ENCODE peak calls at places on chromosome 18, in six cellular contexts. One of them, this sample, is unnamed.

GRCh38 chr18:9876867-9877654 is 8.7 kb upstream of the TXNDC2 start:
- DNase-seq in endothelial cell of umbilical vein: peak; percentile 89
- DNase-seq in esophagus squamous epithelium: no peak
- DNase-seq in pancreas: no peak
- DNase-seq in RWPE1: peak; percentile 32
- DNase-seq in AG04450: peak; percentile 78
- DNase-seq in this sample: no peak

GRCh38 chr18:24000613-24001490 is 13.7 kb upstream of the TTC39C start:
- DNase-seq in endothelial cell of umbilical vein: no peak
- DNase-seq in esophagus squamous epithelium: no peak
- DNase-seq in pancreas: no peak
- DNase-seq in RWPE1: no peak
- DNase-seq in AG04450: no peak
- DNase-seq in this sample: no peak

GRCh38 chr18:34740101-34740500 is 30.0 kb downstream of the DTNA start:
- DNase-seq in endothelial cell of umbilical vein: no peak
- DNase-seq in esophagus squamous epithelium: no peak
- DNase-seq in pancreas: no peak
- DNase-seq in RWPE1: no peak
- DNase-seq in AG04450: no peak
- DNase-seq in this sample: no peak

GRCh38 chr18:61950371-61950770 is 57.6 kb upstream of the RNF152 start:
- DNase-seq in endothelial cell of umbilical vein: peak; percentile 73
- DNase-seq in esophagus squamous epithelium: no peak
- DNase-seq in pancreas: no peak
- DNase-seq in RWPE1: no peak
- DNase-seq in AG04450: no peak
- DNase-seq in this sample: no peak

GRCh38 chr18:6557470-6558245 is 142.9 kb upstream of the L3MBTL4 start:
- DNase-seq in endothelial cell of umbilical vein: no peak
- DNase-seq in esophagus squamous epithelium: no peak
- DNase-seq in pancreas: no peak
- DNase-seq in RWPE1: no peak
- DNase-seq in AG04450: no peak
- DNase-seq in this sample: no peak

GRCh38 chr18:51193621-51194287 is 3.7 kb downstream of the MEX3C start:
- DNase-seq in endothelial cell of umbilical vein: peak; percentile 33
- DNase-seq in esophagus squamous epithelium: no peak
- DNase-seq in pancreas: no peak
- DNase-seq in RWPE1: no peak
- DNase-seq in AG04450: no peak
- DNase-seq in this sample: no peak

GRCh38 chr18:9631814-9632496 is 17.6 kb upstream of the PPP4R1 start:
- DNase-seq in endothelial cell of umbilical vein: peak; percentile 36
- DNase-seq in esophagus squamous epithelium: no peak
- DNase-seq in pancreas: no peak
- DNase-seq in RWPE1: peak; percentile 73
- DNase-seq in AG04450: peak; percentile 67
- DNase-seq in this sample: no peak

GRCh38 chr18:23356915-23357421 is 96.1 kb upstream of the RIOK3 start:
- DNase-seq in endothelial cell of umbilical vein: peak; percentile 73
- DNase-seq in esophagus squamous epithelium: no peak
- DNase-seq in pancreas: no peak
- DNase-seq in RWPE1: no peak
- DNase-seq in AG04450: no peak
- DNase-seq in this sample: no peak

GRCh38 chr18:46688853-46689525 is 32.0 kb upstream of the LOXHD1 start:
- DNase-seq in endothelial cell of umbilical vein: no peak
- DNase-seq in esophagus squamous epithelium: no peak
- DNase-seq in pancreas: no peak
- DNase-seq in RWPE1: no peak
- DNase-seq in AG04450: no peak
- DNase-seq in this sample: no peak

GRCh38 chr18:3284501-3284900 is 22.6 kb downstream of the MYL12B start:
- DNase-seq in endothelial cell of umbilical vein: no peak
- DNase-seq in esophagus squamous epithelium: no peak
- DNase-seq in pancreas: no peak
- DNase-seq in RWPE1: no peak
- DNase-seq in AG04450: no peak
- DNase-seq in this sample: no peak

GRCh38 chr18:10797882-10798281 is 272.1 kb downstream of the NAPG start:
- DNase-seq in endothelial cell of umbilical vein: no peak
- DNase-seq in esophagus squamous epithelium: no peak
- DNase-seq in pancreas: no peak
- DNase-seq in RWPE1: no peak
- DNase-seq in AG04450: no peak
- DNase-seq in this sample: no peak

GRCh38 chr18:24530630-24531111 is 70.2 kb downstream of the HRH4 start:
- DNase-seq in endothelial cell of umbilical vein: peak; percentile 81
- DNase-seq in esophagus squamous epithelium: no peak
- DNase-seq in pancreas: no peak
- DNase-seq in RWPE1: peak; percentile 23
- DNase-seq in AG04450: no peak
- DNase-seq in this sample: no peak

GRCh38 chr18:395481-396250 is 104.8 kb downstream of the COLEC12 start:
- DNase-seq in endothelial cell of umbilical vein: peak; percentile 86
- DNase-seq in esophagus squamous epithelium: no peak
- DNase-seq in pancreas: peak; percentile 33
- DNase-seq in RWPE1: no peak
- DNase-seq in AG04450: peak; percentile 53
- DNase-seq in this sample: no peak

GRCh38 chr18:11119962-11120361 is 29.4 kb downstream of the PIEZO2 start:
- DNase-seq in endothelial cell of umbilical vein: no peak
- DNase-seq in esophagus squamous epithelium: no peak
- DNase-seq in pancreas: no peak
- DNase-seq in RWPE1: no peak
- DNase-seq in AG04450: no peak
- DNase-seq in this sample: no peak

GRCh38 chr18:25067291-25068050 is 284.5 kb downstream of the ZNF521 start:
- DNase-seq in endothelial cell of umbilical vein: no peak
- DNase-seq in esophagus squamous epithelium: no peak
- DNase-seq in pancreas: no peak
- DNase-seq in RWPE1: no peak
- DNase-seq in AG04450: no peak
- DNase-seq in this sample: no peak

GRCh38 chr18:13500227-13500865 is 226.0 kb downstream of the FAM210A start:
- DNase-seq in endothelial cell of umbilical vein: peak; percentile 83
- DNase-seq in esophagus squamous epithelium: no peak
- DNase-seq in pancreas: no peak
- DNase-seq in RWPE1: peak; percentile 41
- DNase-seq in AG04450: no peak
- DNase-seq in this sample: no peak

GRCh38 chr18:39448942-39449341 is 1883.3 kb upstream of the CELF4 start:
- DNase-seq in endothelial cell of umbilical vein: peak; percentile 97
- DNase-seq in esophagus squamous epithelium: no peak
- DNase-seq in pancreas: no peak
- DNase-seq in RWPE1: no peak
- DNase-seq in AG04450: no peak
- DNase-seq in this sample: no peak

GRCh38 chr18:62324917-62325805 is at the start of gene TNFRSF11A:
- DNase-seq in endothelial cell of umbilical vein: peak; percentile 30
- DNase-seq in esophagus squamous epithelium: no peak
- DNase-seq in pancreas: peak; percentile 73
- DNase-seq in RWPE1: peak; percentile 56
- DNase-seq in AG04450: no peak
- DNase-seq in this sample: no peak

GRCh38 chr18:73458186-73458964 is 590.6 kb upstream of the NETO1 start:
- DNase-seq in endothelial cell of umbilical vein: no peak
- DNase-seq in esophagus squamous epithelium: no peak
- DNase-seq in pancreas: no peak
- DNase-seq in RWPE1: no peak
- DNase-seq in AG04450: no peak
- DNase-seq in this sample: no peak

GRCh38 chr18:6327895-6328623 is 86.7 kb downstream of the L3MBTL4 start:
- DNase-seq in endothelial cell of umbilical vein: no peak
- DNase-seq in esophagus squamous epithelium: no peak
- DNase-seq in pancreas: no peak
- DNase-seq in RWPE1: no peak
- DNase-seq in AG04450: no peak
- DNase-seq in this sample: no peak

GRCh38 chr18:42113529-42114191 is 158.6 kb downstream of the PIK3C3 start:
- DNase-seq in endothelial cell of umbilical vein: no peak
- DNase-seq in esophagus squamous epithelium: no peak
- DNase-seq in pancreas: no peak
- DNase-seq in RWPE1: no peak
- DNase-seq in AG04450: peak; percentile 10
- DNase-seq in this sample: no peak
- H3K27ac ChIP-seq in endothelial cell of umbilical vein: no peak overlapping the region
- H3K27ac ChIP-seq in esophagus squamous epithelium: no peak overlapping the region
- H3K27ac ChIP-seq in pancreas: no peak overlapping the region
- H3K27ac ChIP-seq in RWPE1: no peak overlapping the region
- H3K27ac ChIP-seq in AG04450: no peak overlapping the region
- H3K27ac ChIP-seq in this sample: peak overlapping the region; percentile 29

GRCh38 chr18:48611785-48612480 is 73.1 kb downstream of the CTIF start:
- DNase-seq in endothelial cell of umbilical vein: no peak
- DNase-seq in esophagus squamous epithelium: no peak
- DNase-seq in pancreas: no peak
- DNase-seq in RWPE1: no peak
- DNase-seq in AG04450: no peak
- DNase-seq in this sample: no peak
- H3K27ac ChIP-seq in endothelial cell of umbilical vein: no peak overlapping the region
- H3K27ac ChIP-seq in esophagus squamous epithelium: no peak overlapping the region
- H3K27ac ChIP-seq in pancreas: no peak overlapping the region
- H3K27ac ChIP-seq in RWPE1: no peak overlapping the region
- H3K27ac ChIP-seq in AG04450: no peak overlapping the region
- H3K27ac ChIP-seq in this sample: no peak overlapping the region

DNA sequence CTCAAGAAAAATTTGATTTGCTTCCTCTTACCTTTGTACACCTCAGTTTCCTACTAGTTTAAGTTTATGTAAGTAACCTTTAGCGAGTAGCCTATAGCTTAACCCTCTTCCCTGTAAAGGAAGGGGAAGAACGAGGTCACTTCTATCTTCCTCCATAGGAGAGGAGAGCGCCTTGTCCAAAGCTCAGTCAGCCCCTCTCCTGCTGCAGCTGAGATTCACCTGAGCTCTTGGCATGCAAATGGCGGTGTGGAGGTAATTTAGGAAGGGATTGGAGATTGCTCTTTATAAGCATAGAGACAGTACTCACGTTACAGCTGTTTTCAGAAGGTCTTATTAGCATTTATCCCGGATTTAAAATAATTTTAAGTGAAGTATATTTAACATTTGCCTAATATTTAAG is 27.8 kb upstream of the SERPINB12 start:
- DNase-seq in endothelial cell of umbilical vein: no peak
- DNase-seq in esophagus squamous epithelium: no peak
- DNase-seq in pancreas: no peak
- DNase-seq in RWPE1: no peak
- DNase-seq in AG04450: no peak
- DNase-seq in this sample: no peak
- H3K27ac ChIP-seq in endothelial cell of umbilical vein: no peak overlapping the region
- H3K27ac ChIP-seq in esophagus squamous epithelium: no peak overlapping the region
- H3K27ac ChIP-seq in pancreas: no peak overlapping the region
- H3K27ac ChIP-seq in RWPE1: no peak overlapping the region
- H3K27ac ChIP-seq in AG04450: no peak overlapping the region
- H3K27ac ChIP-seq in this sample: no peak overlapping the region

DNA sequence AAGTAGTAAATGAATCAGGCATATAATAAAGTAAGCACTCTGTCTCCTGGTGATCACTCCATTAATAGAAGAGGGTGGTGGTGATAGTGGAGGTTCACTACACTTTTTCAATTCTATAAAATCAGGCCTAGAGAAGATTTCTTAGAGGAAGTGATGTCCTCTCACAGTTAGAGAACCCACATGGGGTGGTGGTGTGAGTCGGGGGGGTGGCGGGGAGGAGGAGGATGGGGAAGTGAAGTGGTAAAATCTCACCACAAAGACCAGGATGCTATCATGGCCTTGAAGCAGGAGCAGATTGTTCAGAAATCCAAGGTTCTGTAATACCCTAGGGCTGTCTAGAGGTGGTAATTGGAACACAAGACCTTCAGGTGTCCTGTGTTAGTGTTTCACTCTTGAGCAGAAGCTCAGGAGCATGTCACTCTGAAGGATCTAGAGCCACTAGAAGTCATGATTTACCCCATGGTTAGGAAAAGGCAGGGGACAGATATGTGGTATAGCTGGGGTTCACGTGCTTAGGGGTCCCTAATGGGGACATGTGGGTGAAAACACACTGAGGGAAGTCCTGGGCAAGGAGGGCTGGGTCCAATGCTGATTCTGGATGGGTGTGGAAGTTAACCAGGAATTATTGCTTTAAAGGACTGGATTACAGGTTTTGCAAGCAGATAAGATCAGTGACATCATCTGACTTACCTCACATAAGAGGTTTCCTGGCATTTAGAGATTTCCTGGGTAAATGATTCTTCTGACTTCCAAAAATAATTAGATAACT is 31.0 kb downstream of the RNF125 start:
- DNase-seq in endothelial cell of umbilical vein: no peak
- DNase-seq in esophagus squamous epithelium: no peak
- DNase-seq in pancreas: no peak
- DNase-seq in RWPE1: no peak
- DNase-seq in AG04450: no peak
- DNase-seq in this sample: peak; percentile 85
- H3K27ac ChIP-seq in endothelial cell of umbilical vein: no peak overlapping the region
- H3K27ac ChIP-seq in esophagus squamous epithelium: peak overlapping the region; percentile 19
- H3K27ac ChIP-seq in pancreas: no peak overlapping the region
- H3K27ac ChIP-seq in RWPE1: no peak overlapping the region
- H3K27ac ChIP-seq in AG04450: no peak overlapping the region
- H3K27ac ChIP-seq in this sample: peak overlapping the region; percentile 19

GRCh38 chr18:58270396-58270795 is 226.4 kb downstream of the NEDD4L start:
- DNase-seq in endothelial cell of umbilical vein: no peak
- DNase-seq in esophagus squamous epithelium: no peak
- DNase-seq in pancreas: no peak
- DNase-seq in RWPE1: no peak
- DNase-seq in AG04450: no peak
- DNase-seq in this sample: no peak
- H3K27ac ChIP-seq in endothelial cell of umbilical vein: no peak overlapping the region
- H3K27ac ChIP-seq in esophagus squamous epithelium: peak overlapping the region; percentile 65
- H3K27ac ChIP-seq in pancreas: no peak overlapping the region
- H3K27ac ChIP-seq in RWPE1: peak overlapping the region; percentile 75
- H3K27ac ChIP-seq in AG04450: no peak overlapping the region
- H3K27ac ChIP-seq in this sample: peak overlapping the region; percentile 68

GRCh38 chr18:36162981-36163380 is 24.3 kb upstream of the MOCOS start:
- DNase-seq in endothelial cell of umbilical vein: peak; percentile 79
- DNase-seq in esophagus squamous epithelium: no peak
- DNase-seq in pancreas: no peak
- DNase-seq in RWPE1: no peak
- DNase-seq in AG04450: no peak
- DNase-seq in this sample: no peak

GRCh38 chr18:36169938-36170337 is 17.4 kb upstream of the MOCOS start:
- DNase-seq in endothelial cell of umbilical vein: no peak
- DNase-seq in esophagus squamous epithelium: no peak
- DNase-seq in pancreas: no peak
- DNase-seq in RWPE1: no peak
- DNase-seq in AG04450: no peak
- DNase-seq in this sample: no peak

DNA sequence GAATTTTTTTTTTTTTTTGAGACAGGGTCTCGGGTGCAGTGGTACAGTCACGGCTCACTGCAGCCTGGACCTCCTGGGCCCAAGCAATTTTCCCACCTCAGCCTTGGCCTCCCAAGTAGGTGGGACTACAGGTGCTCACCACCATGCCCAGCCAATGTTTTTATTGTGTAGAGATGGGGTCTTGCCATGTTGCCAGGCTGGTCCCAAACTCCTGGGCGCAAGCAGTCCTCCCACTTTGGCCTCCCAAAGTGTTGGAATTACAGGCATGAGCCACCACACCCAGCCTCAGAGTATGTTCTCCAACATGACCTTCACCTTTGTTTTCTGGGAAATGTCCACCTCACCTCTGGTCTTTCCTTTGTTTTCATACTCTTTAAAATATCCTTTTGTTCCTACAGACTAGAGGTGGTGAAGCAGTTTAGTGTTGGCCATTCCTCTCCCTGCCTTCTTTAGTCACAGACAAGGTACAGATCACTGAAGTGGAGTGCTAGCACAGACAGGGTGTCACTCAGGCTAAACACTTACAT is 19.5 kb upstream of the MOCOS start:
- DNase-seq in endothelial cell of umbilical vein: no peak
- DNase-seq in esophagus squamous epithelium: no peak
- DNase-seq in pancreas: no peak
- DNase-seq in RWPE1: no peak
- DNase-seq in AG04450: no peak
- DNase-seq in this sample: no peak
- H3K27ac ChIP-seq in endothelial cell of umbilical vein: peak overlapping the region; percentile 7
- H3K27ac ChIP-seq in esophagus squamous epithelium: no peak overlapping the region
- H3K27ac ChIP-seq in pancreas: no peak overlapping the region
- H3K27ac ChIP-seq in RWPE1: no peak overlapping the region
- H3K27ac ChIP-seq in AG04450: no peak overlapping the region
- H3K27ac ChIP-seq in this sample: no peak overlapping the region